ENCODE peak calls at places on chromosomes 1 and 21, in five cellular contexts. L, X, E, O and V are unnamed samples.

GRCh38 chr1:239719642-239720258 is 333.4 kb downstream of the CHRM3 start:
- DNase-seq in O (peak; percentile 24), E (peak; percentile 9), L (peak; percentile 25), X (no peak), V (no peak)

GRCh38 chr1:26733982-26734381 is 38.2 kb downstream of the ARID1A start:
- DNase-seq in O (no peak), E (no peak), L (no peak), X (no peak), V (peak; percentile 88)

GRCh38 chr1:18942340-18942739 is 14.1 kb downstream of the IFFO2 start:
- DNase-seq in E (no peak), L (no peak), O (no peak), X (no peak), V (no peak)

GRCh38 chr21:44618504-44618903 is 6.6 kb downstream of the KRTAP10-8 start:
- DNase-seq in X (no peak), L (peak; percentile 34), O (no peak), E (no peak), V (no peak)

GRCh38 chr1:210464519-210465039 is 135.9 kb downstream of the HHAT start:
- DNase-seq in L (no peak), O (no peak), E (peak; percentile 8), X (no peak), V (no peak)

GRCh38 chr1:223849855-223850254 is 4.1 kb upstream of the TP53BP2 start:
- DNase-seq in E (no peak), X (no peak), O (no peak), L (no peak), V (no peak)

GRCh38 chr1:188769181-188769580 is 1708.5 kb downstream of the BRINP3 start:
- DNase-seq in O (no peak), E (no peak), L (no peak), X (no peak), V (no peak)

GRCh38 chr21:39373634-39374033 is 24.7 kb upstream of the HMGN1 start:
- DNase-seq in L (no peak), E (no peak), X (no peak), O (no peak), V (no peak)

GRCh38 chr1:168179411-168180147 is 817 bp downstream of the TIPRL start:
- DNase-seq in L (peak; percentile 28), E (peak; percentile 5), X (no peak), O (no peak), V (no peak)

GRCh38 chr1:202046748-202047708 is 36.6 kb downstream of the ELF3 start:
- DNase-seq in E (no peak), X (no peak), L (peak; percentile 62), O (no peak), V (no peak)

GRCh38 chr1:42934541-42935312 is 23.9 kb downstream of the SLC2A1 start:
- DNase-seq in X (no peak), E (no peak), O (no peak), L (peak; percentile 19), V (no peak)

GRCh38 chr1:12525311-12526181 is 92.5 kb downstream of the DHRS3 start:
- DNase-seq in E (no peak), O (no peak), L (peak; percentile 77), X (peak; percentile 80), V (no peak)

GRCh38 chr1:15188145-15188544 is 34.6 kb downstream of the TMEM51 start:
- DNase-seq in O (no peak), X (no peak), L (no peak), E (no peak), V (no peak)

GRCh38 chr1:184036517-184036949 is 995 bp downstream of the COLGALT2 start:
- DNase-seq in L (no peak), E (peak; percentile 9), O (no peak), X (no peak), V (no peak)

GRCh38 chr1:30881266-30882181 is 27.0 kb downstream of the SDC3 start:
- DNase-seq in O (no peak), L (no peak), X (no peak), E (no peak), V (no peak)

GRCh38 chr1:229368347-229368746 is 25.5 kb upstream of the CCSAP start:
- DNase-seq in L (no peak), E (no peak), O (no peak), X (no peak), V (no peak)

GRCh38 chr1:15485534-15486091 is 9.7 kb downstream of the CELA2B start:
- DNase-seq in L (no peak), X (no peak), E (no peak), O (no peak), V (no peak)

GRCh38 chr1:228862542-228863505 is 127.5 kb downstream of the RHOU start:
- DNase-seq in O (no peak), E (no peak), X (no peak), L (peak; percentile 13), V (no peak)

GRCh38 chr1:944341-945325 is 14.4 kb downstream of the NOC2L start:
- DNase-seq in O (no peak), X (no peak), L (no peak), E (no peak), V (no peak)

GRCh38 chr1:37650173-37650572 is 15.5 kb upstream of the RSPO1 start:
- DNase-seq in L (no peak), E (no peak), X (no peak), O (no peak), V (no peak)

GRCh38 chr21:42199488-42200463 is 19.2 kb upstream of the ABCG1 start:
- DNase-seq in O (no peak), E (no peak), X (no peak), L (no peak), V (peak; percentile 39)

GRCh38 chr1:24693827-24694379 is 50.8 kb downstream of the SRRM1 start:
- DNase-seq in L (no peak), X (no peak), E (no peak), O (no peak), V (no peak)

GRCh38 chr1:62870148-62870547 is 86.2 kb downstream of the ATG4C start:
- DNase-seq in X (no peak), O (no peak), E (no peak), L (no peak), V (no peak)

GRCh38 chr1:44108241-44108640 is 10.4 kb upstream of the KLF17 start:
- DNase-seq in E (no peak), L (no peak), X (no peak), O (no peak), V (peak; percentile 13)